ENCODE peak calls at places on chromosomes 7 and 10, in four cellular contexts. G, F, O and C are unnamed samples.

GRCh38 chr7:70417061-70417655 is 714.8 kb upstream of the GALNT17 start:
- DNase-seq in G (no peak), F (no peak), O (no peak), C (no peak)

GRCh38 chr7:80859272-80859970 is 59.4 kb downstream of the SEMA3C start:
- DNase-seq in G (no peak), F (no peak), O (peak; percentile 93), C (no peak)

GRCh38 chr10:120995768-120996167 is 144.6 kb downstream of the WDR11 start:
- DNase-seq in G (no peak), F (no peak), O (no peak), C (no peak)

GRCh38 chr10:82277591-82277990 is 402.6 kb downstream of the NRG3 start:
- DNase-seq in G (no peak), F (no peak), O (no peak), C (no peak)

GRCh38 chr10:116809528-116810500 is 39.5 kb upstream of the ENO4 start:
- DNase-seq in G (peak; percentile 44), F (no peak), O (peak; percentile 13), C (no peak)

GRCh38 chr10:12954866-12955265 is 46.6 kb downstream of the CCDC3 start:
- DNase-seq in G (no peak), F (no peak), O (no peak), C (no peak)

GRCh38 chr7:154913645-154914579 is 89.0 kb downstream of the PAXIP1 start:
- DNase-seq in G (peak; percentile 64), F (peak; percentile 90), O (peak; percentile 88), C (peak; percentile 83)

GRCh38 chr10:43606323-43607198 is at the start of gene ZNF485:
- DNase-seq in G (peak; percentile 58), F (peak; percentile 48), O (peak; percentile 84), C (peak; percentile 57)

GRCh38 chr7:23474098-23474828 is 4.0 kb upstream of the IGF2BP3 start:
- DNase-seq in G (peak; percentile 93), F (no peak), O (peak; percentile 99), C (peak; percentile 34)

GRCh38 chr7:134712196-134712595 is 65.5 kb downstream of the BPGM start:
- DNase-seq in G (no peak), F (no peak), O (peak; percentile 44), C (no peak)

GRCh38 chr10:114544045-114544659 is 113.9 kb downstream of the ABLIM1 start:
- DNase-seq in G (no peak), F (peak; percentile 61), O (no peak), C (peak; percentile 80)

GRCh38 chr10:124375691-124376090 is 43.0 kb downstream of the OAT start:
- DNase-seq in G (no peak), F (no peak), O (no peak), C (no peak)

GRCh38 chr7:133265821-133266220 is 12.9 kb downstream of the EXOC4 start:
- DNase-seq in G (no peak), F (no peak), O (no peak), C (no peak)

GRCh38 chr10:119533473-119533872 is 9.0 kb downstream of the RGS10 start:
- DNase-seq in G (no peak), F (no peak), O (no peak), C (no peak)

GRCh38 chr7:99997545-99998137 is 17.8 kb upstream of the ZKSCAN1 start:
- DNase-seq in G (no peak), F (peak; percentile 49), O (no peak), C (peak; percentile 78)

GRCh38 chr7:5237286-5237685 is 45.5 kb upstream of the SLC29A4 start:
- DNase-seq in G (no peak), F (no peak), O (peak; percentile 7), C (no peak)

GRCh38 chr10:17144757-17145156 is 15.1 kb upstream of the CUBN start:
- DNase-seq in G (no peak), F (no peak), O (no peak), C (no peak)

GRCh38 chr7:43591551-43592180 is 8.8 kb downstream of the STK17A start:
- DNase-seq in G (no peak), F (no peak), O (peak; percentile 31), C (no peak)

GRCh38 chr7:94588090-94588489 is 67.8 kb downstream of the SGCE start:
- DNase-seq in G (no peak), F (no peak), O (no peak), C (no peak)

GRCh38 chr10:18797286-18797685 is 138.1 kb downstream of the ARL5B start:
- DNase-seq in G (no peak), F (no peak), O (no peak), C (no peak)

GRCh38 chr7:76303057-76303828 is 770 bp downstream of the HSPB1 start:
- DNase-seq in G (peak; percentile 86), F (peak; percentile 73), O (peak; percentile 97), C (peak; percentile 83)

GRCh38 chr7:142720140-142720773 is 29.0 kb upstream of the PRSS1 start:
- DNase-seq in G (no peak), F (no peak), O (no peak), C (no peak)

GRCh38 chr7:156376317-156376716 is 264.3 kb upstream of the RNF32 start:
- DNase-seq in G (no peak), F (no peak), O (no peak), C (no peak)

GRCh38 chr7:156378806-156379205 is 261.8 kb upstream of the RNF32 start:
- DNase-seq in G (no peak), F (no peak), O (no peak), C (no peak)

GRCh38 chr7:156379242-156380070 is 261.1 kb upstream of the RNF32 start:
- DNase-seq in G (no peak), F (no peak), O (no peak), C (no peak)

GRCh38 chr7:156383526-156383925 is 257.0 kb upstream of the RNF32 start:
- DNase-seq in G (no peak), F (no peak), O (no peak), C (no peak)

DNA sequence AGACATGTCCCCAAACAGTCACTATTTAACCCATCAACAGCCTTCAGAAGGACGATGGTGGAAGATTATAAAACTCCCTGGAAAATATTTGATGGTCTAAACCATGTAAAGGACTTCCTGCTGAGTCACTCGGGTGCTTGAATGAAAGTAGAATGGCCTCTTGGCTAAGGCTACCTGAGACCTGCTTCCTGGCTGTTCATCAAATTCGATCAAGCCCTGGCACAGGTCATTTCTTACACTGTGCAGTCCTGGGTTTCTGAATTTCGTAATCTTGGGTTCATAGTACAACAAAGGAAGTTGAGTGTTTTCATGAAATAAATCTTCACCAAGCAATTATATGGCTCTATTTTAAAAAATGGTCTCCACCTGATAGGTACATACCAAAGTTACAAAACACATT is 260.3 kb upstream of the RNF32 start:
- DNase-seq in G (no peak), F (no peak), O (no peak), C (no peak)
- H3K9me3 ChIP-seq in G (no peaks in the 10 kb centered on the region), F (no peaks in the 10 kb centered on the region), O (no peaks in the 10 kb centered on the region), C (no peaks in the 10 kb centered on the region)

GRCh38 chr10:27099448-27099847 is 846 bp downstream of the ANKRD26 start:
- DNase-seq in G (no peak), F (no peak), O (no peak), C (no peak)
- H3K9me3 ChIP-seq in G (no peaks in the 10 kb centered on the region), F (no peaks in the 10 kb centered on the region), O (no peaks in the 10 kb centered on the region), C (no peaks in the 10 kb centered on the region)

GRCh38 chr7:211033-211714 is 18.8 kb downstream of the FAM20C start:
- DNase-seq in G (no peak), F (no peak), O (no peak), C (no peak)

GRCh38 chr7:212754-213153 is 20.4 kb downstream of the FAM20C start:
- DNase-seq in G (no peak), F (no peak), O (no peak), C (no peak)

GRCh38 chr7:214410-215212 is 22.2 kb downstream of the FAM20C start:
- DNase-seq in G (peak; percentile 61), F (no peak), O (peak; percentile 38), C (no peak)

GRCh38 chr7:211715-212058 is 19.3 kb downstream of the FAM20C start:
- DNase-seq in G (no peak), F (no peak), O (no peak), C (no peak)

GRCh38 chr7:213324-213993 is 21.1 kb downstream of the FAM20C start:
- DNase-seq in G (no peak), F (no peak), O (no peak), C (no peak)
- H3K9me3 ChIP-seq in G (no peaks in the 10 kb centered on the region), F (no peaks in the 10 kb centered on the region), O (no peaks in the 10 kb centered on the region), C (no peaks in the 10 kb centered on the region)

DNA sequence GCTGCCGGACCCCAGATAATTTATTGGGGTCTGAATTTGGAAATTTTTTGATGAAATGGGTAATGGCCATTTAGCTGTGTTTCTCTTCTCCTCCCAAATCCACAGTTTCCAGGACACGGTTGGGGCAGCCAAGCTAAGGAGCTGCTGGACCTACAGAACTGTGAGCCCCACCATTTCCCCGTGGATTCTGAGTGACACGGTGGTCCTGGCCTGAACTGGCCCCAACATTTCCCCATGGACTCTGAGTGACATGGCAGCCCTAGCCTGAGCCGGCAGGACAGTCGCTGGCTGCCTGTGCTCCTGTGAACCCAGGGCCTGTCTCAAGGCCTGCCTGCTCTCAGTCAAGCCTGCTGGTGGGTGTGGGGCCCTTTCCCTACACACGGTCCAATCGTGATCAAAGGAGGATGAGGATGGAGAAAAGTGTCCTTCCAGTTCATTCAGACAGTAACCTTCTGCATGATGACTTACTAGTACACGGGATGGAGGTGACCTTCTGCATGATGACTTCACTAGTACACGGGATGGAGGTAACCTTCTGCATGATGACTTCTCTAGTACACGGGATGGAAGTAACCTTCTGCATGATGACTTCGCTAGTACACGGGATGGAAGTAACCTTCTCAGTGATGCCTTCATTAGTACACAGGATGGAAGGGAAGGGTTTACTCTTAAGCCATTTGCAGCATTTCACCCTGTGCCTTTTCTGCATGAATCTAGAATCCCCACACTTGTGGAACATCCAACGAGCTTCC is 359.9 kb downstream of the GLRX3 start:
- DNase-seq in G (no peak), F (no peak), O (no peak), C (no peak)
- H3K9me3 ChIP-seq in G (no peaks in the 10 kb centered on the region), F (no peaks in the 10 kb centered on the region), O (peaks cover 3% of the 10 kb centered on the region), C (no peaks in the 10 kb centered on the region)

GRCh38 chr10:96692427-96692826 is 27.9 kb downstream of the PIK3AP1 start:
- DNase-seq in G (no peak), F (no peak), O (no peak), C (no peak)

GRCh38 chr10:96690755-96691730 is 29.3 kb downstream of the PIK3AP1 start:
- DNase-seq in G (no peak), F (no peak), O (peak; percentile 50), C (no peak)

GRCh38 chr10:96691761-96692160 is 28.6 kb downstream of the PIK3AP1 start:
- DNase-seq in G (no peak), F (no peak), O (peak; percentile 40), C (no peak)

GRCh38 chr10:96695366-96695765 is 24.9 kb downstream of the PIK3AP1 start:
- DNase-seq in G (no peak), F (no peak), O (no peak), C (peak; percentile 10)

DNA sequence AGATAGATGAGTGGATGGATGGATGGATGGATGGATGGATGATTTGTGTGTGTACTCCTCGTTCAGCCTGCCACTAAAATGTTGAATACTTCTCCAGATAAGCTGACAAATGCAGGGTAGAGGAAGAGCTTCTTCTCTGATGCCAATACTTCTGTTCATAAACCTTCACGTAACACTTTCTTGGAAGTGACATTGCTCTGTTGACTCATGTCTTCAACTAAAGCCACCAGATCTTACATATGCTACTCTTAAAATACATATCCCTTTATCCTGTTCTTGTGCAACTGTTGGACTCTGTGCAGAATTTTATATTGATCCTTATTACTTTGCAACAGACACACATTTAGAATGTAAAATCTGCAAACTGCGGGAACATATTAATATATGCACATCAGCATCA is 26.9 kb downstream of the PIK3AP1 start:
- DNase-seq in G (no peak), F (no peak), O (no peak), C (no peak)
- H3K9me3 ChIP-seq in G (no peaks in the 10 kb centered on the region), F (no peaks in the 10 kb centered on the region), O (no peaks in the 10 kb centered on the region), C (no peaks in the 10 kb centered on the region)

GRCh38 chr7:132192809-132193208 is 383.5 kb downstream of the PLXNA4 start:
- DNase-seq in G (no peak), F (no peak), O (no peak), C (no peak)
- H3K9me3 ChIP-seq in G (peaks cover 6% of the 10 kb centered on the region), F (no peaks in the 10 kb centered on the region), O (no peaks in the 10 kb centered on the region), C (no peaks in the 10 kb centered on the region)